ENCODE peak calls at places on chromosomes 1 and 21, in five cellular contexts. F is stimulated activated CD4-positive, alpha-beta T cell treated with anti-CD3 and anti-CD28 coated beads, Interleukin-1b, Interleukin-23, amount 100 ng/mL, for 48 hours; D is NCI-H1105 treated with DMSO at 0.1 percent for 48 hours; X is T follicular helper cell; P is iPS-NIHi11. H is an unnamed sample.

GRCh38 chr1:218996362-218996761 is 177.3 kb upstream of the LYPLAL1 start:
- DNase-seq in D (no peak), P (no peak), F (no peak), X (no peak), H (no peak)

GRCh38 chr1:11925938-11926292 is 312 bp downstream of the KIAA2013 start:
- DNase-seq in P (no peak), D (no peak), X (no peak), F (no peak), H (no peak)

GRCh38 chr21:28899744-28900143 is 92.9 kb downstream of the LTN1 start:
- DNase-seq in X (no peak), D (no peak), P (no peak), F (no peak), H (no peak)

GRCh38 chr1:10694274-10694632 is 102.2 kb downstream of the CASZ1 start:
- DNase-seq in P (no peak), D (peak; percentile 82), F (no peak), X (peak; percentile 58), H (peak; percentile 25)

GRCh38 chr1:43704838-43705237 is 2.5 kb upstream of the ST3GAL3 start:
- DNase-seq in F (no peak), P (no peak), X (no peak), D (no peak), H (no peak)

GRCh38 chr1:234226106-234226818 is 147.0 kb upstream of the COA6 start:
- DNase-seq in X (no peak), F (no peak), D (no peak), P (peak; percentile 50), H (peak; percentile 55)

GRCh38 chr1:1911390-1912041 is 3.5 kb upstream of the CALML6 start:
- DNase-seq in F (no peak), X (no peak), P (no peak), D (no peak), H (no peak)

GRCh38 chr1:175629318-175629694 is 114.1 kb downstream of the TNR start:
- DNase-seq in D (no peak), P (no peak), X (no peak), F (no peak), H (no peak)

GRCh38 chr1:98049370-98050115 is 128.7 kb upstream of the DPYD start:
- DNase-seq in D (peak; percentile 63), P (peak; percentile 17), F (no peak), X (no peak), H (peak; percentile 20)

GRCh38 chr21:32457360-32457840 is 44.9 kb downstream of the EVA1C start:
- DNase-seq in P (no peak), F (no peak), X (no peak), D (peak; percentile 19), H (no peak)

GRCh38 chr1:155321577-155322497 is 1.1 kb downstream of the RUSC1 start:
- DNase-seq in X (no peak), D (no peak), P (no peak), F (no peak), H (peak; percentile 34)

GRCh38 chr1:31515061-31515775 is 61.1 kb upstream of the TINAGL1 start:
- DNase-seq in F (no peak), P (no peak), D (no peak), X (no peak), H (no peak)

GRCh38 chr1:24952413-24952841 is 22.4 kb upstream of the RUNX3 start:
- DNase-seq in F (peak; percentile 45), D (no peak), X (no peak), P (no peak), H (no peak)

GRCh38 chr1:164675342-164675904 is 116.4 kb downstream of the PBX1 start:
- DNase-seq in F (peak; percentile 4), D (no peak), P (no peak), X (no peak), H (no peak)

GRCh38 chr21:34933609-34934345 is 115.3 kb downstream of the RUNX1 start:
- DNase-seq in F (peak; percentile 32), X (no peak), P (no peak), D (no peak), H (no peak)

H was measured in ELF-1.